ENCODE peak calls at places on chromosomes 12 and 14, in seven cellular contexts. Y, S, B, U, H, K and P are unnamed samples.

GRCh38 chr12:26847431-26847830 is 14.4 kb upstream of the ITPR2 start:
- DNase-seq in Y (no peak), S (no peak), B (no peak), U (no peak), H (no peak), K (no peak), P (no peak)

GRCh38 chr14:92436115-92436776 is 77.3 kb upstream of the RIN3 start:
- DNase-seq in Y (no peak), S (no peak), B (no peak), U (no peak), H (no peak), K (no peak), P (no peak)

GRCh38 chr12:138898-139534 is 72.4 kb downstream of the IQSEC3 start:
- DNase-seq in Y (no peak), S (peak; percentile 73), B (no peak), U (no peak), H (no peak), K (no peak), P (no peak)

GRCh38 chr14:61184117-61184516 is 97.0 kb downstream of the TMEM30B start:
- DNase-seq in Y (peak; percentile 73), S (no peak), B (no peak), U (no peak), H (no peak), K (no peak), P (peak; percentile 81)

GRCh38 chr14:50008562-50009355 is 107.6 kb downstream of the VCPKMT start:
- DNase-seq in Y (no peak), S (no peak), B (no peak), U (no peak), H (no peak), K (no peak), P (no peak)

GRCh38 chr14:105938055-105938863 is 411.9 kb downstream of the TMEM121 start:
- DNase-seq in Y (no peak), S (no peak), B (no peak), U (no peak), H (no peak), K (no peak), P (no peak)

GRCh38 chr14:50676814-50677516 is 8.9 kb upstream of the SAV1 start:
- DNase-seq in Y (no peak), S (no peak), B (no peak), U (no peak), H (no peak), K (no peak), P (no peak)

GRCh38 chr12:11347810-11348209 is 37.6 kb upstream of the PRB4 start:
- DNase-seq in Y (no peak), S (no peak), B (no peak), U (no peak), H (no peak), K (no peak), P (no peak)

GRCh38 chr12:96240251-96240650 is 46.1 kb downstream of the ELK3 start:
- DNase-seq in Y (no peak), S (no peak), B (no peak), U (no peak), H (no peak), K (no peak), P (no peak)

GRCh38 chr12:61530456-61530855 is 729.7 kb upstream of the USP15 start:
- DNase-seq in Y (no peak), S (no peak), B (no peak), U (no peak), H (no peak), K (no peak), P (no peak)

GRCh38 chr12:10084733-10085132 is 14.1 kb downstream of the CLEC1A start:
- DNase-seq in Y (no peak), S (no peak), B (no peak), U (no peak), H (no peak), K (no peak), P (no peak)

GRCh38 chr14:101704140-101704539 is 57.4 kb upstream of the PPP2R5C start:
- DNase-seq in Y (no peak), S (no peak), B (no peak), U (no peak), H (no peak), K (peak; percentile 5), P (no peak)

GRCh38 chr14:45038865-45039264 is 45.1 kb upstream of the PRPF39 start:
- DNase-seq in Y (no peak), S (no peak), B (no peak), U (no peak), H (no peak), K (no peak), P (no peak)

GRCh38 chr12:60920841-60921495 is 1325.1 kb downstream of the SLC16A7 start:
- DNase-seq in Y (no peak), S (no peak), B (no peak), U (peak; percentile 36), H (no peak), K (no peak), P (no peak)

GRCh38 chr14:102182901-102183619 is 43.4 kb downstream of the WDR20 start:
- DNase-seq in Y (no peak), S (no peak), B (no peak), U (no peak), H (no peak), K (no peak), P (no peak)

GRCh38 chr14:99360774-99361595 is 89.0 kb upstream of the BCL11B start:
- DNase-seq in Y (no peak), S (no peak), B (no peak), U (no peak), H (no peak), K (no peak), P (peak; percentile 29)

GRCh38 chr12:10147714-10148403 is 17.9 kb upstream of the CLEC7A start:
- DNase-seq in Y (no peak), S (no peak), B (no peak), U (no peak), H (no peak), K (no peak), P (no peak)

GRCh38 chr12:108729612-108730336 is 1.5 kb downstream of the CORO1C start:
- DNase-seq in Y (no peak), S (no peak), B (peak; percentile 83), U (no peak), H (no peak), K (no peak), P (no peak)

GRCh38 chr14:102749833-102750775 is 27.1 kb upstream of the TRAF3 start:
- DNase-seq in Y (no peak), S (no peak), B (no peak), U (no peak), H (no peak), K (peak; percentile 88), P (no peak)

GRCh38 chr12:131075611-131076010 is 121.9 kb downstream of the ADGRD1 start:
- DNase-seq in Y (no peak), S (no peak), B (no peak), U (no peak), H (peak; percentile 6), K (no peak), P (no peak)

GRCh38 chr12:82694970-82695369 is 8.3 kb downstream of the TMTC2 start:
- DNase-seq in Y (no peak), S (no peak), B (no peak), U (no peak), H (no peak), K (no peak), P (no peak)

GRCh38 chr14:67764496-67764895 is 51.9 kb downstream of the ZFYVE26 start:
- DNase-seq in Y (no peak), S (no peak), B (no peak), U (no peak), H (no peak), K (no peak), P (no peak)

GRCh38 chr12:29148065-29148957 is 767 bp upstream of the FAR2 start:
- DNase-seq in Y (no peak), S (peak; percentile 63), B (no peak), U (no peak), H (no peak), K (no peak), P (no peak)

GRCh38 chr12:112091563-112091962 is 17.0 kb downstream of the NAA25 start:
- DNase-seq in Y (no peak), S (no peak), B (no peak), U (no peak), H (no peak), K (no peak), P (no peak)

GRCh38 chr12:6927379-6927991 is at the start of gene ATN1:
- DNase-seq in Y (peak; percentile 67), S (peak; percentile 90), B (peak; percentile 66), U (peak; percentile 43), H (peak; percentile 66), K (no peak), P (peak; percentile 57)

GRCh38 chr12:63132201-63132600 is 18.8 kb downstream of the AVPR1A start:
- DNase-seq in Y (no peak), S (no peak), B (no peak), U (no peak), H (no peak), K (no peak), P (no peak)

GRCh38 chr14:90808759-90809529 is 7.3 kb downstream of the TTC7B start:
- DNase-seq in Y (no peak), S (no peak), B (no peak), U (no peak), H (no peak), K (no peak), P (no peak)

GRCh38 chr12:54040148-54040494 is 7.3 kb downstream of the HOXC5 start:
- DNase-seq in Y (no peak), S (no peak), B (no peak), U (peak; percentile 18), H (no peak), K (no peak), P (no peak)

GRCh38 chr14:100108042-100108825 is 43.0 kb downstream of the EVL start:
- DNase-seq in Y (peak; percentile 32), S (peak; percentile 90), B (peak; percentile 50), U (peak; percentile 60), H (peak; percentile 70), K (peak; percentile 69), P (peak; percentile 17)

GRCh38 chr14:52312872-52313492 is 1.1 kb upstream of the PTGER2 start:
- DNase-seq in Y (no peak), S (no peak), B (no peak), U (no peak), H (no peak), K (no peak), P (no peak)

GRCh38 chr12:60494249-60494648 is 898.4 kb downstream of the SLC16A7 start:
- DNase-seq in Y (peak; percentile 38), S (no peak), B (peak; percentile 21), U (peak; percentile 46), H (no peak), K (peak; percentile 40), P (peak; percentile 24)

GRCh38 chr12:120110550-120111501 is 5.7 kb downstream of the RAB35 start:
- DNase-seq in Y (no peak), S (peak; percentile 85), B (no peak), U (no peak), H (no peak), K (no peak), P (no peak)

GRCh38 chr12:49345048-49345839 is 1.4 kb upstream of the DNAJC22 start:
- DNase-seq in Y (no peak), S (peak; percentile 70), B (no peak), U (no peak), H (no peak), K (peak; percentile 42), P (no peak)

GRCh38 chr12:62860501-62861156 is 74.3 kb downstream of the PPM1H start:
- DNase-seq in Y (no peak), S (no peak), B (no peak), U (no peak), H (no peak), K (no peak), P (no peak)

GRCh38 chr12:75483411-75483810 is 2.9 kb downstream of the GLIPR1 start:
- DNase-seq in Y (no peak), S (no peak), B (no peak), U (no peak), H (no peak), K (no peak), P (no peak)

GRCh38 chr12:64221656-64222010 is 463 bp downstream of the KICS2 start:
- DNase-seq in Y (peak; percentile 56), S (peak; percentile 94), B (peak; percentile 87), U (peak; percentile 89), H (peak; percentile 74), K (peak; percentile 82), P (peak; percentile 65)

GRCh38 chr12:124397807-124398577 is 103.1 kb downstream of the RFLNA start:
- DNase-seq in Y (no peak), S (no peak), B (no peak), U (no peak), H (no peak), K (peak; percentile 33), P (no peak)

GRCh38 chr14:23629831-23630396 is 6.2 kb upstream of the DHRS2 start:
- DNase-seq in Y (no peak), S (no peak), B (no peak), U (no peak), H (no peak), K (no peak), P (no peak)